ENCODE peak calls at places on chromosomes 5 and 9, in seven cellular contexts. J is MM.1S, W is PC-3, L is GM23248, H is HCT116, U is hepatocyte, N is GM23338. X is an unnamed sample.

GRCh38 chr9:37621299-37621934 is 29.0 kb upstream of the TOMM5 start:
- DNase-seq in J (no peak), W (no peak), L (no peak), H (no peak), U (no peak), N (no peak), X (no peak)

GRCh38 chr5:100900796-100901731 is 2.0 kb downstream of the ST8SIA4 start:
- DNase-seq in J (peak; percentile 94), W (peak; percentile 68), L (peak; percentile 74), H (no peak), U (peak; percentile 70), N (peak; percentile 88), X (peak; percentile 78)

GRCh38 chr9:84129529-84129928 is 148.9 kb downstream of the RMI1 start:
- DNase-seq in J (no peak), W (no peak), L (no peak), H (no peak), U (no peak), N (no peak), X (no peak)

GRCh38 chr9:114390952-114391351 is 3.2 kb upstream of the AKNA start:
- DNase-seq in J (no peak), W (no peak), L (peak; percentile 25), H (no peak), U (no peak), N (no peak), X (no peak)

GRCh38 chr5:72314571-72315172 is 5.4 kb downstream of the MRPS27 start:
- DNase-seq in J (no peak), W (peak; percentile 60), L (peak; percentile 46), H (no peak), U (peak; percentile 36), N (peak; percentile 37), X (no peak)

GRCh38 chr5:116404001-116404400 is 170.6 kb downstream of the SEMA6A start:
- DNase-seq in J (no peak), W (no peak), L (no peak), H (no peak), U (no peak), N (no peak), X (no peak)

GRCh38 chr9:4131946-4132345 is 167.9 kb downstream of the GLIS3 start:
- DNase-seq in J (no peak), W (no peak), L (no peak), H (no peak), U (no peak), N (no peak), X (no peak)

GRCh38 chr5:148075529-148075928 is 11.7 kb downstream of the SPINK5 start:
- DNase-seq in J (no peak), W (no peak), L (no peak), H (no peak), U (no peak), N (no peak), X (no peak)

GRCh38 chr5:132477784-132478497 is 12.6 kb downstream of the IRF1 start:
- DNase-seq in J (peak; percentile 67), W (no peak), L (no peak), H (no peak), U (peak; percentile 63), N (no peak), X (no peak)

GRCh38 chr5:71903826-71904225 is 184.8 kb downstream of the CARTPT start:
- DNase-seq in J (no peak), W (no peak), L (no peak), H (no peak), U (no peak), N (no peak), X (no peak)

GRCh38 chr5:133688386-133688785 is 76.0 kb upstream of the FSTL4 start:
- DNase-seq in J (no peak), W (peak; percentile 62), L (peak; percentile 26), H (no peak), U (no peak), N (no peak), X (no peak)

GRCh38 chr9:115810166-115810565 is 343.4 kb upstream of the PAPPA start:
- DNase-seq in J (no peak), W (peak; percentile 55), L (no peak), H (no peak), U (no peak), N (no peak), X (no peak)

GRCh38 chr5:17882760-17883488 is 248.7 kb downstream of the TAF11L14 start:
- DNase-seq in J (no peak), W (peak; percentile 81), L (no peak), H (no peak), U (peak; percentile 8), N (peak; percentile 70), X (peak; percentile 44)

GRCh38 chr5:153827407-153827806 is 211.3 kb downstream of the FAM114A2 start:
- DNase-seq in J (no peak), W (no peak), L (peak; percentile 40), H (no peak), U (no peak), N (peak; percentile 58), X (peak; percentile 52)

GRCh38 chr5:13976867-13977479 is 32.5 kb upstream of the DNAH5 start:
- DNase-seq in J (peak; percentile 16), W (peak; percentile 91), L (peak; percentile 72), H (peak; percentile 26), U (peak; percentile 66), N (peak; percentile 78), X (peak; percentile 54)

GRCh38 chr9:119159386-119159785 is 209.8 kb downstream of the BRINP1 start:
- DNase-seq in J (no peak), W (no peak), L (no peak), H (no peak), U (no peak), N (no peak), X (no peak)

GRCh38 chr9:130498298-130498917 is 53.6 kb downstream of the ASS1 start:
- DNase-seq in J (no peak), W (no peak), L (peak; percentile 19), H (no peak), U (peak; percentile 38), N (no peak), X (no peak)

DNA sequence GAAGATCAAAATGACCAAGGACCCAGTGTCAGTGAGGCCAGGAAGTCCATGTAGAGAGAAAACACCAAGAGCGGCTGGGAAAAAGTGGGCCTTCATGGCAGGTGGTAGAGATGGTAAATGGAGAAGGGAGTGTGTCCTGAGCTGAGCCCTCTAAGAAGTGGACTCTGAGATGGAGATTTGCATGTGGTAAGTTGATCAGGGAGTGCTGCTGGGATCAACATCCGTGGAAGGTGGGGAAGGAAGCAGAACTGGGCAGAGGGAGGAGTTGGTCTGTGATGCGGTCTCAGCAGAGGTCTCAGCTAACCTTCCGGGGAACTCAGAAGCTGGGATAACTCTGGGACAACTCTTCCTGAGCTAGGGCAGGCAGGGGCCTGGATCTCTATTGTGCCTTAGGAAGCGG is 18.9 kb upstream of the PDZD2 start:
- DNase-seq in J (no peak), W (no peak), L (no peak), H (no peak), U (no peak), N (no peak), X (no peak)
- TF ChIP-seq EZH2 in J (no peak), W (no peak), L (no peak), H (no peak), U (no peak), N (no peak), X (no peak)

DNA sequence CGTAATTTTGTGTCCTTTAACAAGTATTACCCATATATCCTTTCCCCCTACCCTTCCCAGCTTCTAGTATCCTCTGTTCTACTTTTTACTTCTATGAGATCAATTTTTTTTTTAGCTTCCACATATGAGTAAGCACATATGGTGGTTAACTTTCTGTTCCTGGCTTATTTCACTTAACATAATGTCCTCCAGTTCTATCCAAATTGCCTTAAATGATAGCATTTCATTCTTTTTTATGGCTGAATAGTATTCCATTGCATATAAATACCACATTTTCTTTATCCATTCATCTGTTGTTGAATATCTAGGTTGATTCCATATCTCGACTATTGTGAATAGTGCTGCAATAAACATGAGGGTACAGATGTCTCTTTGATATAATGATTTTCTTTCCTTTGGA is 36.4 kb downstream of the SKIC3 start:
- DNase-seq in J (no peak), W (no peak), L (no peak), H (no peak), U (no peak), N (no peak), X (no peak)
- TF ChIP-seq EZH2phosphoT487 in J (no peak), W (no peak), L (no peak), H (no peak), U (no peak), N (no peak), X (no peak)

GRCh38 chr9:110255417-110256141 is 728 bp downstream of the TXN start:
- DNase-seq in J (peak; percentile 49), W (peak; percentile 64), L (peak; percentile 85), H (no peak), U (peak; percentile 79), N (peak; percentile 51), X (peak; percentile 50)

GRCh38 chr9:110256142-110256391 is 240 bp downstream of the TXN start:
- DNase-seq in J (no peak), W (no peak), L (no peak), H (no peak), U (no peak), N (no peak), X (no peak)

GRCh38 chr9:110257971-110258370 is 1.7 kb upstream of the TXN start:
- DNase-seq in J (no peak), W (no peak), L (no peak), H (no peak), U (no peak), N (no peak), X (no peak)

GRCh38 chr9:110257097-110257955 is 1.0 kb upstream of the TXN start:
- DNase-seq in J (peak; percentile 44), W (no peak), L (peak; percentile 56), H (no peak), U (peak; percentile 32), N (peak; percentile 31), X (peak; percentile 50)

DNA sequence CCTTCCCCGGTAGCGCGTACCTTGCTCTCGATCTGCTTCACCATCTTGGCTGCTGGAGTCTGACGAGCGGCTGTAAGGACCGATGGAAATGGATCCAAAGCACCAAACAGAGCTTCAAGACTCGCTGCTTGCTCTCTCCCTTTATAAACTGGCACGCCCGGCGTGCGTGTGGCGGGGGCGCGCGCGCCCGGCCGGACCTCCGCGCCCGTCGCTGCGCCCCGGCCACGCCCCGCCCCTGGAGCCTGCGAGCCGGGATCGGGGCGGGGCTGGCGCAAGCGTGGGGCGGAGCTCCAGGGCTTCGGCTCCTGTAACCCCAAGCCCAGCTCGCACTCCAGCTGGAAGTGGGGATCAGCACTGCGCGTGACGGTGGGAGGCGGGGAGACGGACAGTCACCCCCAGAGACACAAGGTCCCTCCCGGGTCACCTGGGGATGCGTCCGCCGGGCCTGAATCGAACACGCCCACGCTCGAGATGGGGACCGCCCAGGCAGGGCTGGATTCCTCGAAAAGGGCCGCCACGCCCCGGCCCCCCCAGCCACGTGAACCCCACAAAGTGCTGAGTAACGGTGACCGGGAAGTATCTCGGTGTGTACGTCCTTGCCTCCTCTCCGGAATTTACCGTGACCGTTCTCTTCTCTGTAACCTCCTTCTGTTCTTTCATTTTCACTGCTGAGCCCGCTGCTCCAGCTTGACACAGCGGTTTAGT is at the start of gene TXN:
- DNase-seq in J (peak; percentile 95), W (peak; percentile 77), L (peak; percentile 97), H (peak; percentile 51), U (peak; percentile 96), N (peak; percentile 89), X (peak; percentile 94)
- TF ChIP-seq EZH2 in J (no peak), W (no peak), L (no peak), H (no peak), U (no peak), N (no peak), X (peak; percentile 44)

DNA sequence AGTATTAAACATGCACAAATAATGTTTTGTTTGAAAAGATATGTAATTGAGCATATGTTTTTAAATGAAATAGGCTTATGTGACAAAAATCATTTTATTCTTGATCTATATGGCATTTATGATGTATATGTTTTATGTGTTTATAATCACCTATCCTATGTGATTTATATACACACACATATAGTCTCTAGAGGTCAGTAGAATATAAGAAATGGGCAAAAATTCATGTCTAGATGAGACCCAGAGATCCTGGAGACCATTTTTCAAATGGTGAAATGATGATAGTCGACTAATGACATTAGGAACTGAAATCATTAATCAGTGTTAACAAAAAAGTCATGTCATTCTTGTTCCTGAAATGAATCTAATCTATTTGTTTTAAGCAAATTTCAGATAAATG is 709.2 kb upstream of the WWC1 start:
- DNase-seq in J (no peak), W (peak; percentile 50), L (peak; percentile 50), H (no peak), U (no peak), N (no peak), X (no peak)
- TF ChIP-seq EZH2phosphoT487 in J (no peak), W (no peak), L (no peak), H (no peak), U (no peak), N (no peak), X (no peak)